ENCODE peak calls at places on chromosome 11, in eight cellular contexts. N is M059J; M is NCI-H510A treated with DMSO at 0.1 percent for 48 hours; G is stimulated activated CD4-positive, alpha-beta T cell treated with anti-CD3 and anti-CD28 coated beads, Interleukin-1b, Interleukin-23, amount 100 ng/mL, for 24 hours; B is Ammon's horn; W is activated CD4-positive, alpha-beta T cell treated with anti-CD3 and anti-CD28 coated beads, Interleukin-2, amount 50 U/mL, for 4 hours; H is NCI-H1417; I is heart left ventricle. X is an unnamed sample.

GRCh38 chr11:75536786-75537629 is 11.3 kb upstream of the GDPD5 start:
- DNase-seq in B (no peak), N (peak; percentile 78), G (no peak), M (no peak), I (no peak), H (no peak), W (peak; percentile 31), X (no peak)

GRCh38 chr11:18618341-18619025 is 15.7 kb downstream of the SPTY2D1 start:
- DNase-seq in B (no peak), I (no peak), H (no peak), G (no peak), W (no peak), M (no peak), N (peak; percentile 7), X (no peak)

GRCh38 chr11:34789196-34789834 is 126.9 kb downstream of the APIP start:
- DNase-seq in N (peak; percentile 73), I (no peak), B (no peak), W (no peak), M (no peak), G (no peak), H (no peak), X (no peak)

GRCh38 chr11:47186076-47186936 is at the start of gene PACSIN3:
- DNase-seq in W (no peak), I (peak; percentile 80), G (peak; percentile 52), H (peak; percentile 26), M (no peak), B (no peak), N (peak; percentile 42), X (peak; percentile 52)

GRCh38 chr11:288328-289144 is at the start of gene PGGHG:
- DNase-seq in W (peak; percentile 39), I (peak; percentile 94), M (no peak), G (no peak), N (peak; percentile 33), H (peak; percentile 29), B (peak; percentile 35), X (peak; percentile 81)

GRCh38 chr11:75557649-75558494 is 4.2 kb upstream of the SERPINH1 start:
- DNase-seq in B (no peak), I (peak; percentile 54), G (no peak), W (no peak), M (no peak), N (peak; percentile 79), H (no peak), X (peak; percentile 58)

GRCh38 chr11:88174627-88175003 is 628 bp downstream of the RAB38 start:
- DNase-seq in W (no peak), N (peak; percentile 76), G (peak; percentile 58), M (peak; percentile 62), I (peak; percentile 73), B (no peak), H (no peak), X (no peak)

GRCh38 chr11:48354013-48354412 is 12.3 kb downstream of the OR4C5 start:
- DNase-seq in W (no peak), G (no peak), I (no peak), N (no peak), B (no peak), H (no peak), M (no peak), X (no peak)

GRCh38 chr11:122796128-122796717 is 42.1 kb upstream of the CRTAM start:
- DNase-seq in M (no peak), H (peak; percentile 42), W (peak; percentile 65), G (peak; percentile 60), N (peak; percentile 29), I (no peak), B (no peak), X (peak; percentile 50)

GRCh38 chr11:117438371-117439000 is 110.8 kb downstream of the CEP164 start:
- DNase-seq in N (peak; percentile 49), G (no peak), M (no peak), B (peak; percentile 65), I (no peak), H (no peak), W (no peak), X (no peak)

GRCh38 chr11:1749020-1749758 is 1.2 kb downstream of the IFITM10 start:
- DNase-seq in B (no peak), H (no peak), M (no peak), G (no peak), N (peak; percentile 64), W (no peak), I (no peak), X (no peak)

GRCh38 chr11:11252403-11252802 is 100.6 kb downstream of the CSNK2A3 start:
- DNase-seq in M (peak; percentile 87), B (no peak), G (no peak), I (no peak), N (no peak), H (peak; percentile 46), W (no peak), X (no peak)

GRCh38 chr11:111596319-111596718 is 5.9 kb upstream of the SIK2 start:
- DNase-seq in H (no peak), N (no peak), I (no peak), G (no peak), W (no peak), B (no peak), M (no peak), X (no peak)

GRCh38 chr11:70899616-70900015 is 352.8 kb downstream of the SHANK2 start:
- DNase-seq in B (no peak), W (no peak), M (no peak), G (no peak), H (no peak), N (no peak), I (no peak), X (no peak)

GRCh38 chr11:102438311-102439062 is 14.1 kb downstream of the TMEM123 start:
- DNase-seq in W (no peak), H (no peak), M (no peak), I (no peak), G (no peak), B (no peak), N (no peak), X (no peak)

GRCh38 chr11:57294225-57295131 is 30.3 kb downstream of the TNKS1BP1 start:
- DNase-seq in G (no peak), M (no peak), W (no peak), H (no peak), N (peak; percentile 71), I (no peak), B (peak; percentile 67), X (no peak)

GRCh38 chr11:128840137-128840536 is 27.0 kb downstream of the KCNJ1 start:
- DNase-seq in B (no peak), I (no peak), W (peak; percentile 27), N (no peak), M (no peak), H (no peak), G (no peak), X (no peak)

GRCh38 chr11:16979708-16980622 is 34.2 kb downstream of the PLEKHA7 start:
- DNase-seq in G (no peak), M (no peak), W (no peak), H (no peak), I (no peak), N (no peak), B (no peak), X (no peak)

GRCh38 chr11:134734446-134734845 is 322.4 kb upstream of the B3GAT1 start:
- DNase-seq in H (peak; percentile 78), I (no peak), B (peak; percentile 20), G (no peak), W (no peak), M (no peak), N (no peak), X (no peak)

GRCh38 chr11:120178441-120179070 is 32.3 kb upstream of the OAF start:
- DNase-seq in G (no peak), W (no peak), N (peak; percentile 67), M (no peak), B (no peak), H (no peak), I (peak; percentile 19), X (no peak)

X was measured in HTR-8/SVneo.